ENCODE peak calls at places on chromosome 18, in four cellular contexts. One of them, this sample, is unnamed.

GRCh38 chr18:9135912-9136314 is 668 bp upstream of the ANKRD12 start:
- DNase-seq in RWPE2: peak
- DNase-seq in AG04449: no peak
- DNase-seq in hepatocyte: peak
- DNase-seq in this sample: peak

GRCh38 chr18:7754725-7755181 is 187.6 kb downstream of the PTPRM start:
- DNase-seq in RWPE2: no peak
- DNase-seq in AG04449: no peak
- DNase-seq in hepatocyte: peak
- DNase-seq in this sample: no peak

GRCh38 chr18:37567061-37567993 is 1.7 kb upstream of the CELF4 start:
- DNase-seq in hepatocyte: no peak
- DNase-seq in AG04449: no peak
- DNase-seq in RWPE2: no peak
- DNase-seq in this sample: no peak

GRCh38 chr18:42745931-42746330 is 369.6 kb downstream of the RIT2 start:
- DNase-seq in RWPE2: no peak
- DNase-seq in hepatocyte: no peak
- DNase-seq in AG04449: no peak
- DNase-seq in this sample: no peak

GRCh38 chr18:61898576-61899205 is 5.9 kb upstream of the RNF152 start:
- DNase-seq in RWPE2: no peak
- DNase-seq in hepatocyte: peak
- DNase-seq in AG04449: no peak
- DNase-seq in this sample: peak

GRCh38 chr18:44744206-44745180 is 63.8 kb downstream of the SETBP1 start:
- DNase-seq in AG04449: no peak
- DNase-seq in hepatocyte: no peak
- DNase-seq in RWPE2: no peak
- DNase-seq in this sample: no peak

GRCh38 chr18:79789901-79790885 is 7.5 kb upstream of the KCNG2 start:
- DNase-seq in AG04449: no peak
- DNase-seq in hepatocyte: no peak
- DNase-seq in RWPE2: peak
- DNase-seq in this sample: no peak

GRCh38 chr18:54774971-54775665 is 53.2 kb upstream of the RAB27B start:
- DNase-seq in hepatocyte: no peak
- DNase-seq in RWPE2: no peak
- DNase-seq in AG04449: no peak
- DNase-seq in this sample: no peak

GRCh38 chr18:69490072-69490471 is 89.4 kb downstream of the DOK6 start:
- DNase-seq in AG04449: no peak
- DNase-seq in RWPE2: no peak
- DNase-seq in hepatocyte: no peak
- DNase-seq in this sample: no peak

GRCh38 chr18:49550621-49551020 is 11.2 kb upstream of the LIPG start:
- DNase-seq in hepatocyte: no peak
- DNase-seq in AG04449: no peak
- DNase-seq in RWPE2: no peak
- DNase-seq in this sample: no peak

GRCh38 chr18:21803495-21803894 is 62.9 kb downstream of the MIB1 start:
- DNase-seq in AG04449: no peak
- DNase-seq in RWPE2: no peak
- DNase-seq in hepatocyte: no peak
- DNase-seq in this sample: no peak

GRCh38 chr18:8261651-8262091 is 347.6 kb upstream of the RAB12 start:
- DNase-seq in hepatocyte: no peak
- DNase-seq in RWPE2: no peak
- DNase-seq in AG04449: no peak
- DNase-seq in this sample: no peak

GRCh38 chr18:26386002-26386401 is 159.8 kb downstream of the TAF4B start:
- DNase-seq in hepatocyte: peak
- DNase-seq in AG04449: no peak
- DNase-seq in RWPE2: no peak
- DNase-seq in this sample: peak

GRCh38 chr18:49362431-49362830 is 98.0 kb downstream of the DYM start:
- DNase-seq in hepatocyte: no peak
- DNase-seq in RWPE2: no peak
- DNase-seq in AG04449: no peak
- DNase-seq in this sample: no peak

GRCh38 chr18:8703781-8704301 is 1.5 kb upstream of the MTCL1 start:
- DNase-seq in AG04449: no peak
- DNase-seq in hepatocyte: no peak
- DNase-seq in RWPE2: no peak
- DNase-seq in this sample: peak

GRCh38 chr18:9287037-9287436 is 47.5 kb upstream of the TWSG1 start:
- DNase-seq in RWPE2: no peak
- DNase-seq in hepatocyte: no peak
- DNase-seq in AG04449: no peak
- DNase-seq in this sample: no peak

GRCh38 chr18:77132369-77133050 is at the start of gene MBP:
- DNase-seq in RWPE2: peak
- DNase-seq in AG04449: no peak
- DNase-seq in hepatocyte: peak
- DNase-seq in this sample: peak

GRCh38 chr18:39188278-39188677 is 1622.7 kb upstream of the CELF4 start:
- DNase-seq in RWPE2: no peak
- DNase-seq in hepatocyte: no peak
- DNase-seq in AG04449: no peak
- DNase-seq in this sample: no peak

GRCh38 chr18:78884502-78884901 is 95.1 kb upstream of the SALL3 start:
- DNase-seq in hepatocyte: no peak
- DNase-seq in RWPE2: no peak
- DNase-seq in AG04449: no peak
- DNase-seq in this sample: no peak

GRCh38 chr18:65093341-65093740 is 657.5 kb upstream of the CDH7 start:
- DNase-seq in AG04449: no peak
- DNase-seq in hepatocyte: no peak
- DNase-seq in RWPE2: no peak
- DNase-seq in this sample: no peak

GRCh38 chr18:21277578-21277977 is 35.5 kb downstream of the GREB1L start:
- DNase-seq in AG04449: no peak
- DNase-seq in RWPE2: no peak
- DNase-seq in hepatocyte: no peak
- DNase-seq in this sample: no peak

GRCh38 chr18:55150001-55150400 is 190.7 kb upstream of the CCDC68 start:
- DNase-seq in AG04449: no peak
- DNase-seq in hepatocyte: no peak
- DNase-seq in RWPE2: no peak
- DNase-seq in this sample: no peak

GRCh38 chr18:33839452-33840225 is 261.6 kb downstream of the ASXL3 start:
- DNase-seq in AG04449: no peak
- DNase-seq in RWPE2: no peak
- DNase-seq in hepatocyte: peak
- DNase-seq in this sample: peak

GRCh38 chr18:77173274-77174030 is 40.9 kb upstream of the MBP start:
- DNase-seq in AG04449: no peak
- DNase-seq in hepatocyte: no peak
- DNase-seq in RWPE2: no peak
- DNase-seq in this sample: no peak

GRCh38 chr18:68500551-68500950 is 214.4 kb downstream of the TMX3 start:
- DNase-seq in RWPE2: no peak
- DNase-seq in AG04449: no peak
- DNase-seq in hepatocyte: no peak
- DNase-seq in this sample: no peak

GRCh38 chr18:79974025-79974424 is 9.6 kb downstream of the HSBP1L1 start:
- DNase-seq in RWPE2: no peak
- DNase-seq in AG04449: no peak
- DNase-seq in hepatocyte: no peak
- DNase-seq in this sample: no peak

GRCh38 chr18:32661486-32662299 is 111.1 kb downstream of the KLHL14 start:
- DNase-seq in AG04449: no peak
- DNase-seq in RWPE2: no peak
- DNase-seq in hepatocyte: peak
- DNase-seq in this sample: peak

GRCh38 chr18:59704146-59704545 is 6.9 kb upstream of the CCBE1 start:
- DNase-seq in AG04449: no peak
- DNase-seq in RWPE2: no peak
- DNase-seq in hepatocyte: no peak
- DNase-seq in this sample: no peak

GRCh38 chr18:21629089-21629832 is 17.1 kb downstream of the SNRPD1 start:
- DNase-seq in hepatocyte: no peak
- DNase-seq in RWPE2: no peak
- DNase-seq in AG04449: no peak
- DNase-seq in this sample: no peak

GRCh38 chr18:32308493-32309120 is 118.8 kb downstream of the MEP1B start:
- DNase-seq in hepatocyte: peak
- DNase-seq in RWPE2: no peak
- DNase-seq in AG04449: no peak
- DNase-seq in this sample: peak

GRCh38 chr18:42067527-42067926 is 112.5 kb downstream of the PIK3C3 start:
- DNase-seq in hepatocyte: no peak
- DNase-seq in AG04449: no peak
- DNase-seq in RWPE2: no peak
- DNase-seq in this sample: no peak

GRCh38 chr18:50720281-50720680 is 99.5 kb downstream of the MRO start:
- DNase-seq in hepatocyte: no peak
- DNase-seq in AG04449: no peak
- DNase-seq in RWPE2: no peak
- DNase-seq in this sample: no peak

GRCh38 chr18:75251466-75251865 is 40.9 kb downstream of the TSHZ1 start:
- DNase-seq in hepatocyte: no peak
- DNase-seq in AG04449: no peak
- DNase-seq in RWPE2: no peak
- DNase-seq in this sample: no peak

GRCh38 chr18:65938592-65939372 is 188.0 kb downstream of the CDH7 start:
- DNase-seq in hepatocyte: peak
- DNase-seq in RWPE2: no peak
- DNase-seq in AG04449: no peak
- DNase-seq in this sample: peak

GRCh38 chr18:11497585-11497984 is 111.8 kb upstream of the SLC35G4 start:
- DNase-seq in AG04449: no peak
- DNase-seq in RWPE2: no peak
- DNase-seq in hepatocyte: no peak
- DNase-seq in this sample: no peak

GRCh38 chr18:43277164-43277600 is at the start of gene SYT4:
- DNase-seq in AG04449: no peak
- DNase-seq in RWPE2: peak
- DNase-seq in hepatocyte: peak
- DNase-seq in this sample: peak

GRCh38 chr18:36129300-36130038 is at the start of the genes ELP2 and SLC39A6:
- DNase-seq in RWPE2: peak
- DNase-seq in hepatocyte: peak
- DNase-seq in AG04449: peak
- DNase-seq in this sample: peak
- TF ChIP-seq CTCF in RWPE2: no peak
- TF ChIP-seq CTCF in hepatocyte: no peak
- TF ChIP-seq CTCF in AG04449: no peak
- TF ChIP-seq CTCF in this sample: no peak

GRCh38 chr18:48310999-48311398 is 98.2 kb downstream of the ZBTB7C start:
- DNase-seq in hepatocyte: no peak
- DNase-seq in RWPE2: no peak
- DNase-seq in AG04449: no peak
- DNase-seq in this sample: no peak

GRCh38 chr18:48312066-48312465 is 97.1 kb downstream of the ZBTB7C start:
- DNase-seq in hepatocyte: no peak
- DNase-seq in RWPE2: no peak
- DNase-seq in AG04449: no peak
- DNase-seq in this sample: no peak

GRCh38 chr18:48308027-48308635 is 101.1 kb downstream of the ZBTB7C start:
- DNase-seq in AG04449: no peak
- DNase-seq in hepatocyte: no peak
- DNase-seq in RWPE2: no peak
- DNase-seq in this sample: peak

GRCh38 chr18:48308755-48309154 is 100.4 kb downstream of the ZBTB7C start:
- DNase-seq in AG04449: no peak
- DNase-seq in RWPE2: no peak
- DNase-seq in hepatocyte: no peak
- DNase-seq in this sample: no peak

GRCh38 chr18:48310353-48310752 is 98.8 kb downstream of the ZBTB7C start:
- DNase-seq in AG04449: no peak
- DNase-seq in hepatocyte: no peak
- DNase-seq in RWPE2: no peak
- DNase-seq in this sample: no peak
- TF ChIP-seq CTCF in AG04449: no peak
- TF ChIP-seq CTCF in hepatocyte: no peak
- TF ChIP-seq CTCF in RWPE2: no peak
- TF ChIP-seq CTCF in this sample: no peak

DNA sequence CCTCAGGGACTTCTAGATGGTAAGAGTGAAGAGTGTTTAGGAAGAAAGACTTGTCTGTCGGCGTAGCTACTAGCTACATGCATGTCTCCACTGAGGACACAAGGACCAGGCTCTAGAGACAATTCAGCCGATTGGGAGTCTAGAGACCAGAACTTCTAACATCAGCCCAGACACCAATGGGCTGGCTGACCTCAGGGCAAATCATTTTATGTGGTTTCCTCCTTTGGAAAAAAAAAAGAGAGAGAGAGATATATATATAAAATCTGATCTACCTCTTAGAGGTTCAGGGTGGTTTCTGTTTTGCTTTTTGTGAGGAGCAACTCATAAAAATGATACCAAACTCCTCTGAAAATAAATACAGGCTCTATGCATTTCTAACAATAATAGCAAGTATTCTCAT is 212.8 kb downstream of the BCL2 start:
- DNase-seq in hepatocyte: no peak
- DNase-seq in AG04449: no peak
- DNase-seq in RWPE2: no peak
- DNase-seq in this sample: no peak
- TF ChIP-seq CTCF in hepatocyte: no peak
- TF ChIP-seq CTCF in AG04449: no peak
- TF ChIP-seq CTCF in RWPE2: no peak
- TF ChIP-seq CTCF in this sample: no peak

GRCh38 chr18:58175122-58175687 is 131.2 kb downstream of the NEDD4L start:
- DNase-seq in AG04449: no peak
- DNase-seq in RWPE2: no peak
- DNase-seq in hepatocyte: no peak
- DNase-seq in this sample: no peak
- TF ChIP-seq CTCF in AG04449: no peak
- TF ChIP-seq CTCF in RWPE2: no peak
- TF ChIP-seq CTCF in hepatocyte: no peak
- TF ChIP-seq CTCF in this sample: peak

This sample was measured in Calu3.